ENCODE peak calls at places on chromosomes 1 and 21, in seven cellular contexts. K is cardiac muscle cell; D is left lung; V is CD8-positive, alpha-beta T cell; O is left ventricle myocardium inferior; E is hepatocyte; U is neural progenitor cell. B is an unnamed sample.

GRCh38 chr1:218460367-218460766 is 115.2 kb downstream of the TGFB2 start:
- DNase-seq in U (peak; percentile 60), K (no peak), V (no peak), O (no peak), D (peak; percentile 43), E (peak; percentile 16), B (peak; percentile 62)

GRCh38 chr1:14302025-14302424 is 296.5 kb upstream of the KAZN start:
- DNase-seq in E (no peak), V (no peak), O (no peak), U (no peak), K (no peak), D (no peak), B (no peak)

GRCh38 chr1:243233908-243234307 is 21.2 kb downstream of the CEP170 start:
- DNase-seq in E (no peak), K (no peak), O (no peak), D (no peak), V (no peak), U (no peak), B (no peak)

GRCh38 chr1:9004731-9005708 is 21.2 kb downstream of the SLC2A7 start:
- DNase-seq in V (peak; percentile 90), D (peak; percentile 80), O (peak; percentile 77), E (peak; percentile 90), U (peak; percentile 88), K (peak; percentile 90), B (peak; percentile 94)

GRCh38 chr1:24003331-24003972 is 23.3 kb upstream of the SRSF10 start:
- DNase-seq in E (peak; percentile 17), O (no peak), V (no peak), K (no peak), D (no peak), U (peak; percentile 47), B (no peak)

GRCh38 chr1:36656838-36657237 is 174.1 kb upstream of the CSF3R start:
- DNase-seq in O (no peak), K (no peak), D (no peak), E (no peak), V (no peak), U (no peak), B (no peak)

GRCh38 chr1:158053276-158053675 is 59.8 kb downstream of the KIRREL1 start:
- DNase-seq in D (no peak), O (no peak), E (no peak), K (no peak), V (no peak), U (peak; percentile 24), B (no peak)

GRCh38 chr1:171457412-171457811 is 27.9 kb upstream of the PRRC2C start:
- DNase-seq in O (no peak), E (peak; percentile 21), D (no peak), U (peak; percentile 4), V (no peak), K (no peak), B (no peak)

GRCh38 chr1:69824932-69825331 is 257.2 kb downstream of the LRRC7 start:
- DNase-seq in V (no peak), D (no peak), U (no peak), E (no peak), O (peak; percentile 16), K (no peak), B (no peak)

GRCh38 chr1:11907275-11908138 is 18.7 kb downstream of the KIAA2013 start:
- DNase-seq in K (peak; percentile 96), U (peak; percentile 96), D (peak; percentile 91), V (peak; percentile 92), E (peak; percentile 96), O (peak; percentile 89), B (peak; percentile 95)

GRCh38 chr1:46174448-46175231 is at the start of gene TSPAN1:
- DNase-seq in D (no peak), O (no peak), K (no peak), V (no peak), U (no peak), E (peak; percentile 68), B (peak; percentile 75)

GRCh38 chr1:234781241-234782056 is 171.5 kb upstream of the IRF2BP2 start:
- DNase-seq in V (peak; percentile 47), D (no peak), K (no peak), O (no peak), U (peak; percentile 13), E (peak; percentile 91), B (no peak)

GRCh38 chr1:94796269-94796668 is 23.9 kb upstream of the SLC44A3 start:
- DNase-seq in D (no peak), V (no peak), K (no peak), U (no peak), E (no peak), O (no peak), B (no peak)

GRCh38 chr1:217569021-217569420 is 61.9 kb downstream of the GPATCH2 start:
- DNase-seq in E (no peak), K (no peak), D (no peak), O (no peak), U (no peak), V (no peak), B (no peak)

GRCh38 chr1:225942574-225942973 is 1.6 kb upstream of the LEFTY2 start:
- DNase-seq in D (no peak), V (no peak), E (no peak), K (no peak), U (no peak), O (no peak), B (no peak)

GRCh38 chr1:20609541-20609940 is 20.6 kb downstream of the CDA start:
- DNase-seq in U (peak; percentile 71), E (no peak), V (no peak), D (no peak), K (no peak), O (no peak), B (no peak)

GRCh38 chr1:181139631-181140051 is 51.1 kb downstream of the IER5 start:
- DNase-seq in K (no peak), U (no peak), D (no peak), V (no peak), O (no peak), E (no peak), B (no peak)

DNA sequence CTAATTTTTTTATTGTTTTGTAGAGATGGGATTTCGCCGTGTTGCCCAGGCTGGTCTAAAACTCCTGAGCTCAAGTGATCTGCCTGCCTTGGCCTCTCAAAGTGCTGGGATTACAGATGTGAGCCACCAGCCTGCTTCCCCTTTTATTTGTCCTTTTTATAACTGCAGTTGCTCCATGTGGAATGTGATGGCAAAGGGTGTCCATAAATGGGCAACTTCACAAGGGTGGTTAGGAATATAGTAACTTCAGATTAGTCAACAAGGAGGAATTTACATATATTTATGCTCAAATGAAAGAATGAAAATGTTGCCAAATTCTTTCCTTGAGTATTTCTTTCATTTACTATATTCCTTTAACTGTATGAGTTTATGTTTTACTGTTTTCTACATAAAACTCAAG is 182.9 kb downstream of the BACH1 start:
- DNase-seq in K (no peak), D (no peak), U (no peak), V (no peak), E (no peak), O (no peak), B (no peak)
- H3K4me3 ChIP-seq in K (no peak overlapping the region), D (no peak overlapping the region), U (no peak overlapping the region), V (no peak overlapping the region), E (no peak overlapping the region), O (no peak overlapping the region), B (no peak overlapping the region)

GRCh38 chr1:34779005-34779404 is 2.0 kb upstream of the GJB3 start:
- DNase-seq in K (no peak), O (no peak), D (no peak), V (no peak), E (no peak), U (no peak), B (no peak)
- H3K27ac ChIP-seq in K (no peak overlapping the region), O (no peak overlapping the region), D (no peak overlapping the region), V (no peak overlapping the region), E (no peak overlapping the region), U (no peak overlapping the region), B (no peak overlapping the region)

DNA sequence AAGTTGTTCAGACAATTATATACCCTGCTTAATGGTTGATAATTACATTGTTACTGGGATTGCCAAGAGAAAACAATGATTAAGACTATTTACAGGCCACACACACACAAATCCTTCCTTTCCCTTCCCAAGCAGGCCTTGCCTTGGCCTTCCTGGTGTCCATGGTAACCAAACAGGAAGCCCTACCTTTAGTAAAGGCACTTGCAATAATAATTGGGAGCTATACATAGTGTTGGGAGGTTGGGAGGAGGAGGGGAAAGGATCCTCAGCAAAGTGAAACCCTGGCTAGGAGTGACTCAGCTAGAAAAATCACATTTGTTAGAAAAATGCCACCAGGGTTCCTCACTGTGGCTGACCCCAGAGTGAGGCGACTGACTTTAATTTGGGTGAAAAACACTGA is 122.3 kb upstream of the ADAR start:
- DNase-seq in O (no peak), D (no peak), K (no peak), E (peak; percentile 35), U (no peak), V (no peak), B (no peak)
- H3K4me1 ChIP-seq in O (peaks cover 53% of the 10 kb centered on the region), D (peaks cover 12% of the 10 kb centered on the region), K (peaks cover 10% of the 10 kb centered on the region), E (no peaks in the 10 kb centered on the region), U (peaks cover 5% of the 10 kb centered on the region), V (no peaks in the 10 kb centered on the region), B (no peaks in the 10 kb centered on the region)

GRCh38 chr1:42951588-42951987 is 7.1 kb downstream of the SLC2A1 start:
- DNase-seq in U (no peak), O (no peak), V (no peak), D (no peak), K (no peak), E (no peak), B (no peak)
- H3K4me3 ChIP-seq in U (peak overlapping the region; percentile 1), O (no peak overlapping the region), V (no peak overlapping the region), D (no peak overlapping the region), K (no peak overlapping the region), E (no peak overlapping the region), B (no peak overlapping the region)

GRCh38 chr1:178055093-178055492 is 38.8 kb upstream of the RASAL2 start:
- DNase-seq in V (no peak), E (no peak), D (peak; percentile 56), K (peak; percentile 58), O (peak; percentile 43), U (peak; percentile 57), B (peak; percentile 70)
- H3K27ac ChIP-seq in V (no peak overlapping the region), E (no peak overlapping the region), D (no peak overlapping the region), K (no peak overlapping the region), O (peak overlapping the region; percentile 96), U (no peak overlapping the region), B (no peak overlapping the region)

GRCh38 chr21:37449302-37449937 is 82.8 kb downstream of the DYRK1A start:
- DNase-seq in V (no peak), E (no peak), O (no peak), U (no peak), K (no peak), D (no peak), B (no peak)

GRCh38 chr21:37453350-37453749 is 86.8 kb downstream of the DYRK1A start:
- DNase-seq in E (no peak), U (no peak), D (no peak), V (no peak), O (no peak), K (no peak), B (no peak)

GRCh38 chr21:37452222-37452621 is 85.6 kb downstream of the DYRK1A start:
- DNase-seq in E (peak; percentile 56), D (no peak), U (no peak), V (no peak), O (peak; percentile 31), K (peak; percentile 84), B (no peak)

GRCh38 chr21:37450385-37451044 is 83.9 kb downstream of the DYRK1A start:
- DNase-seq in K (no peak), U (no peak), O (no peak), V (no peak), D (no peak), E (no peak), B (no peak)

GRCh38 chr21:37451446-37451845 is 84.9 kb downstream of the DYRK1A start:
- DNase-seq in U (no peak), V (no peak), O (no peak), D (no peak), K (no peak), E (no peak), B (no peak)
- H3K4me1 ChIP-seq in U (peaks cover 12% of the 10 kb centered on the region), V (peaks cover 48% of the 10 kb centered on the region), O (peaks cover 99% of the 10 kb centered on the region), D (peaks cover 86% of the 10 kb centered on the region), K (peaks cover 60% of the 10 kb centered on the region), E (peaks cover 16% of the 10 kb centered on the region), B (peaks cover 2% of the 10 kb centered on the region)